ENCODE peak calls at places on chromosomes 5 and 9, in four cellular contexts. One of them, this sample, is unnamed.

GRCh38 chr5:135883441-135883840 is 12.2 kb downstream of the IL9 start:
- DNase-seq in activated CD4-positive, CD25-positive, alpha-beta regulatory T cell treated with anti-CD3 and anti-CD28 coated beads, Interleukin-2, amount 50 U/mL, for 72 hours: no peak
- DNase-seq in left ventricle myocardium superior: no peak
- DNase-seq in NCI-H1930: no peak
- DNase-seq in this sample: no peak

GRCh38 chr9:69542942-69543704 is 129.0 kb downstream of the APBA1 start:
- DNase-seq in activated CD4-positive, CD25-positive, alpha-beta regulatory T cell treated with anti-CD3 and anti-CD28 coated beads, Interleukin-2, amount 50 U/mL, for 72 hours: no peak
- DNase-seq in left ventricle myocardium superior: peak
- DNase-seq in NCI-H1930: no peak
- DNase-seq in this sample: peak

GRCh38 chr5:178994580-178995340 is at the start of gene GRM6:
- DNase-seq in activated CD4-positive, CD25-positive, alpha-beta regulatory T cell treated with anti-CD3 and anti-CD28 coated beads, Interleukin-2, amount 50 U/mL, for 72 hours: no peak
- DNase-seq in left ventricle myocardium superior: no peak
- DNase-seq in NCI-H1930: no peak
- DNase-seq in this sample: no peak

GRCh38 chr9:15304620-15305019 is 2.4 kb downstream of the TTC39B start:
- DNase-seq in activated CD4-positive, CD25-positive, alpha-beta regulatory T cell treated with anti-CD3 and anti-CD28 coated beads, Interleukin-2, amount 50 U/mL, for 72 hours: no peak
- DNase-seq in left ventricle myocardium superior: no peak
- DNase-seq in NCI-H1930: no peak
- DNase-seq in this sample: no peak

GRCh38 chr9:129182625-129183494 is 4.8 kb upstream of the IER5L start:
- DNase-seq in activated CD4-positive, CD25-positive, alpha-beta regulatory T cell treated with anti-CD3 and anti-CD28 coated beads, Interleukin-2, amount 50 U/mL, for 72 hours: no peak
- DNase-seq in left ventricle myocardium superior: peak
- DNase-seq in NCI-H1930: no peak
- DNase-seq in this sample: no peak

GRCh38 chr9:90631964-90632363 is 10.7 kb downstream of the DIRAS2 start:
- DNase-seq in activated CD4-positive, CD25-positive, alpha-beta regulatory T cell treated with anti-CD3 and anti-CD28 coated beads, Interleukin-2, amount 50 U/mL, for 72 hours: no peak
- DNase-seq in left ventricle myocardium superior: no peak
- DNase-seq in NCI-H1930: no peak
- DNase-seq in this sample: no peak

GRCh38 chr9:18826248-18826647 is 206.8 kb downstream of the SAXO1 start:
- DNase-seq in activated CD4-positive, CD25-positive, alpha-beta regulatory T cell treated with anti-CD3 and anti-CD28 coated beads, Interleukin-2, amount 50 U/mL, for 72 hours: no peak
- DNase-seq in left ventricle myocardium superior: no peak
- DNase-seq in NCI-H1930: no peak
- DNase-seq in this sample: no peak

GRCh38 chr9:104745852-104746251 is 1.6 kb upstream of the NIPSNAP3A start:
- DNase-seq in activated CD4-positive, CD25-positive, alpha-beta regulatory T cell treated with anti-CD3 and anti-CD28 coated beads, Interleukin-2, amount 50 U/mL, for 72 hours: no peak
- DNase-seq in left ventricle myocardium superior: no peak
- DNase-seq in NCI-H1930: no peak
- DNase-seq in this sample: no peak

GRCh38 chr5:69231851-69232250 is 2.8 kb upstream of the CDK7 start:
- DNase-seq in activated CD4-positive, CD25-positive, alpha-beta regulatory T cell treated with anti-CD3 and anti-CD28 coated beads, Interleukin-2, amount 50 U/mL, for 72 hours: no peak
- DNase-seq in left ventricle myocardium superior: no peak
- DNase-seq in NCI-H1930: no peak
- DNase-seq in this sample: no peak

GRCh38 chr9:35976726-35977125 is 18.8 kb upstream of the OR2S2 start:
- DNase-seq in activated CD4-positive, CD25-positive, alpha-beta regulatory T cell treated with anti-CD3 and anti-CD28 coated beads, Interleukin-2, amount 50 U/mL, for 72 hours: no peak
- DNase-seq in left ventricle myocardium superior: no peak
- DNase-seq in NCI-H1930: no peak
- DNase-seq in this sample: no peak